ENCODE peak calls at places on chromosomes 11 and 22, in seven cellular contexts. One of them, this sample, is unnamed.

GRCh38 chr22:45429424-45429823 is 15.9 kb downstream of the RIBC2 start:
- DNase-seq in adipocyte: no peak
- DNase-seq in HFF-Myc: no peak
- DNase-seq in Caco-2: no peak
- DNase-seq in cardiac muscle cell: no peak
- DNase-seq in iPS-NIHi11: no peak
- DNase-seq in fibroblast of gingiva: no peak
- DNase-seq in this sample: no peak

GRCh38 chr11:39784873-39785272 is 1674.6 kb downstream of the LRRC4C start:
- DNase-seq in adipocyte: no peak
- DNase-seq in HFF-Myc: no peak
- DNase-seq in Caco-2: no peak
- DNase-seq in cardiac muscle cell: no peak
- DNase-seq in iPS-NIHi11: no peak
- DNase-seq in fibroblast of gingiva: no peak
- DNase-seq in this sample: no peak

GRCh38 chr11:108897071-108897481 is 232.2 kb downstream of the DDX10 start:
- DNase-seq in adipocyte: peak
- DNase-seq in HFF-Myc: no peak
- DNase-seq in Caco-2: no peak
- DNase-seq in cardiac muscle cell: no peak
- DNase-seq in iPS-NIHi11: no peak
- DNase-seq in fibroblast of gingiva: no peak
- DNase-seq in this sample: no peak

GRCh38 chr11:2576536-2576935 is 123.3 kb downstream of the KCNQ1OT1 start:
- DNase-seq in adipocyte: no peak
- DNase-seq in HFF-Myc: no peak
- DNase-seq in Caco-2: no peak
- DNase-seq in cardiac muscle cell: no peak
- DNase-seq in iPS-NIHi11: no peak
- DNase-seq in fibroblast of gingiva: no peak
- DNase-seq in this sample: no peak

GRCh38 chr22:19868333-19868732 is 13.7 kb upstream of the GNB1L start:
- DNase-seq in adipocyte: no peak
- DNase-seq in HFF-Myc: no peak
- DNase-seq in Caco-2: no peak
- DNase-seq in cardiac muscle cell: no peak
- DNase-seq in iPS-NIHi11: no peak
- DNase-seq in fibroblast of gingiva: no peak
- DNase-seq in this sample: no peak

GRCh38 chr11:101706015-101706414 is 122.2 kb upstream of the TRPC6 start:
- DNase-seq in adipocyte: peak
- DNase-seq in HFF-Myc: no peak
- DNase-seq in Caco-2: no peak
- DNase-seq in cardiac muscle cell: no peak
- DNase-seq in iPS-NIHi11: no peak
- DNase-seq in fibroblast of gingiva: no peak
- DNase-seq in this sample: no peak

GRCh38 chr22:20088263-20088648 is 8.2 kb downstream of the DGCR8 start:
- DNase-seq in adipocyte: no peak
- DNase-seq in HFF-Myc: no peak
- DNase-seq in Caco-2: no peak
- DNase-seq in cardiac muscle cell: no peak
- DNase-seq in iPS-NIHi11: no peak
- DNase-seq in fibroblast of gingiva: no peak
- DNase-seq in this sample: no peak

GRCh38 chr11:130435671-130436070 is 7.3 kb upstream of the ADAMTS8 start:
- DNase-seq in adipocyte: peak
- DNase-seq in HFF-Myc: no peak
- DNase-seq in Caco-2: no peak
- DNase-seq in cardiac muscle cell: no peak
- DNase-seq in iPS-NIHi11: no peak
- DNase-seq in fibroblast of gingiva: no peak
- DNase-seq in this sample: peak

GRCh38 chr22:36052505-36052941 is 23.9 kb upstream of the RBFOX2 start:
- DNase-seq in adipocyte: no peak
- DNase-seq in HFF-Myc: no peak
- DNase-seq in Caco-2: peak
- DNase-seq in cardiac muscle cell: no peak
- DNase-seq in iPS-NIHi11: peak
- DNase-seq in fibroblast of gingiva: no peak
- DNase-seq in this sample: peak

GRCh38 chr11:117281159-117281558 is 10.0 kb upstream of the BACE1-AS start:
- DNase-seq in adipocyte: peak
- DNase-seq in HFF-Myc: peak
- DNase-seq in Caco-2: no peak
- DNase-seq in cardiac muscle cell: no peak
- DNase-seq in iPS-NIHi11: no peak
- DNase-seq in fibroblast of gingiva: peak
- DNase-seq in this sample: peak

GRCh38 chr11:77068461-77069335 is 1.9 kb downstream of the CAPN5 start:
- DNase-seq in adipocyte: no peak
- DNase-seq in HFF-Myc: no peak
- DNase-seq in Caco-2: no peak
- DNase-seq in cardiac muscle cell: no peak
- DNase-seq in iPS-NIHi11: no peak
- DNase-seq in fibroblast of gingiva: no peak
- DNase-seq in this sample: no peak

This sample was measured in bronchial epithelial cell.